ENCODE peak calls at places on chromosomes 1 and 21, in seven cellular contexts. One of them, this sample, is unnamed.

GRCh38 chr21:42513151-42513984 is at the start of gene SLC37A1:
- DNase-seq in trophoblast cell: no peak
- DNase-seq in H9: peak
- DNase-seq in neuronal stem cell: no peak
- DNase-seq in H1: peak
- DNase-seq in mesenchymal stem cell: no peak
- DNase-seq in IMR-90: no peak
- DNase-seq in this sample: no peak

GRCh38 chr1:58779059-58779754 is 4.6 kb downstream of the JUN start:
- DNase-seq in H9: no peak
- DNase-seq in mesenchymal stem cell: peak
- DNase-seq in IMR-90: peak
- DNase-seq in H1: no peak
- DNase-seq in neuronal stem cell: no peak
- DNase-seq in trophoblast cell: no peak
- DNase-seq in this sample: no peak

GRCh38 chr1:23639460-23639859 is 52.1 kb upstream of the RPL11 start:
- DNase-seq in neuronal stem cell: no peak
- DNase-seq in mesenchymal stem cell: no peak
- DNase-seq in H1: no peak
- DNase-seq in trophoblast cell: no peak
- DNase-seq in IMR-90: no peak
- DNase-seq in H9: no peak
- DNase-seq in this sample: no peak

GRCh38 chr1:220267630-220268029 is 4.6 kb downstream of the RAB3GAP2 start:
- DNase-seq in H1: no peak
- DNase-seq in IMR-90: no peak
- DNase-seq in mesenchymal stem cell: no peak
- DNase-seq in trophoblast cell: no peak
- DNase-seq in neuronal stem cell: no peak
- DNase-seq in H9: no peak
- DNase-seq in this sample: no peak

GRCh38 chr1:166017395-166017794 is 149.4 kb downstream of the FAM78B start:
- DNase-seq in H9: peak
- DNase-seq in trophoblast cell: no peak
- DNase-seq in H1: peak
- DNase-seq in IMR-90: no peak
- DNase-seq in mesenchymal stem cell: no peak
- DNase-seq in neuronal stem cell: peak
- DNase-seq in this sample: peak

GRCh38 chr1:36609241-36610027 is 126.7 kb upstream of the CSF3R start:
- DNase-seq in neuronal stem cell: peak
- DNase-seq in H1: peak
- DNase-seq in trophoblast cell: peak
- DNase-seq in mesenchymal stem cell: peak
- DNase-seq in H9: peak
- DNase-seq in IMR-90: peak
- DNase-seq in this sample: peak

GRCh38 chr1:31725134-31725533 is 21.3 kb upstream of the COL16A1 start:
- DNase-seq in IMR-90: no peak
- DNase-seq in H9: no peak
- DNase-seq in neuronal stem cell: no peak
- DNase-seq in trophoblast cell: no peak
- DNase-seq in mesenchymal stem cell: no peak
- DNase-seq in H1: no peak
- DNase-seq in this sample: peak

GRCh38 chr1:108082006-108082405 is 117.0 kb upstream of the VAV3 start:
- DNase-seq in H9: no peak
- DNase-seq in trophoblast cell: no peak
- DNase-seq in H1: no peak
- DNase-seq in mesenchymal stem cell: no peak
- DNase-seq in IMR-90: no peak
- DNase-seq in neuronal stem cell: no peak
- DNase-seq in this sample: peak

GRCh38 chr1:23177438-23178380 is 9.1 kb upstream of the LUZP1 start:
- DNase-seq in neuronal stem cell: peak
- DNase-seq in trophoblast cell: peak
- DNase-seq in mesenchymal stem cell: peak
- DNase-seq in H9: peak
- DNase-seq in H1: peak
- DNase-seq in IMR-90: peak
- DNase-seq in this sample: peak

GRCh38 chr21:32008714-32009113 is 135.9 kb downstream of the HUNK start:
- DNase-seq in H1: no peak
- DNase-seq in neuronal stem cell: no peak
- DNase-seq in H9: no peak
- DNase-seq in IMR-90: no peak
- DNase-seq in trophoblast cell: no peak
- DNase-seq in mesenchymal stem cell: no peak
- DNase-seq in this sample: no peak
- H2BK5ac ChIP-seq in H1: no peak
- H2BK5ac ChIP-seq in neuronal stem cell: no peak
- H2BK5ac ChIP-seq in H9: no peak
- H2BK5ac ChIP-seq in IMR-90: no peak
- H2BK5ac ChIP-seq in trophoblast cell: no peak
- H2BK5ac ChIP-seq in mesenchymal stem cell: no peak
- H2BK5ac ChIP-seq in this sample: no peak

DNA sequence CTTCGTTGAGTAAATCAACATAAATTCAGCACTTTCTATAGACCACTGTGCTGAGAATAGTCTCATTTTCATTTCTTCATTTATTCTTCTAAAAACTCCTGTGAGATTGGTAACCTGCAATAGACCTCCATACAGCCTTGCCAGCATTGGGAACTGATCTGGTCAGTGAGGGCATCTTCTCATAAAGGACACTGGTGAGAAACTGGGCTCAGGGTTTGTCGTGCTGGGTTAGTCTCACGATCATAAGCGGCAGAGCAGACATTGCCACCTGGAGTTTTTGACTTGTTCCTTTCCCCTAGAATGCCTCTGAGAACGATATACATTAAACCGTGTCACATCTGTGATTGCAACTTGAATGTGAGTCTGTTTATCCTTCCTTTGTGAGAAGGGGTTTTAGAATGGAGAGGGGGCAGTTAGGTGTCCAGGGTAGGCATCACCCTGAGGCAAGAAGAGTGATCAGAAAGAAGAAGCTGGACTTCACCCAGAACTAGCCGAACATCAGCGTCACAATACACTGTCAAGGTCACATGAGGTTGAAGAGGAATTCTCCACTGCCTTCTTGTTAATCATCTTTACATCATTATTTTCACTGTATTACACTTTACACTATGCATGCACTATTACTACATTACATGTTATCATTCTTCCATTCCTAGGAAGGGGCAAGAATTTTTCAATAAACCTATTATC is 1.4 kb upstream of the TTLL7 start:
- DNase-seq in neuronal stem cell: no peak
- DNase-seq in IMR-90: no peak
- DNase-seq in H9: no peak
- DNase-seq in H1: no peak
- DNase-seq in mesenchymal stem cell: no peak
- DNase-seq in trophoblast cell: no peak
- DNase-seq in this sample: no peak
- H2BK5ac ChIP-seq in neuronal stem cell: no peak
- H2BK5ac ChIP-seq in IMR-90: no peak
- H2BK5ac ChIP-seq in H9: no peak
- H2BK5ac ChIP-seq in H1: no peak
- H2BK5ac ChIP-seq in mesenchymal stem cell: no peak
- H2BK5ac ChIP-seq in trophoblast cell: no peak
- H2BK5ac ChIP-seq in this sample: no peak

GRCh38 chr1:93235261-93235660 is 54.7 kb downstream of the CCDC18 start:
- DNase-seq in neuronal stem cell: no peak
- DNase-seq in H9: no peak
- DNase-seq in mesenchymal stem cell: no peak
- DNase-seq in IMR-90: no peak
- DNase-seq in H1: no peak
- DNase-seq in trophoblast cell: peak
- DNase-seq in this sample: no peak
- H2BK5ac ChIP-seq in neuronal stem cell: no peak
- H2BK5ac ChIP-seq in H9: no peak
- H2BK5ac ChIP-seq in mesenchymal stem cell: no peak
- H2BK5ac ChIP-seq in IMR-90: no peak
- H2BK5ac ChIP-seq in H1: no peak
- H2BK5ac ChIP-seq in trophoblast cell: no peak
- H2BK5ac ChIP-seq in this sample: no peak

DNA sequence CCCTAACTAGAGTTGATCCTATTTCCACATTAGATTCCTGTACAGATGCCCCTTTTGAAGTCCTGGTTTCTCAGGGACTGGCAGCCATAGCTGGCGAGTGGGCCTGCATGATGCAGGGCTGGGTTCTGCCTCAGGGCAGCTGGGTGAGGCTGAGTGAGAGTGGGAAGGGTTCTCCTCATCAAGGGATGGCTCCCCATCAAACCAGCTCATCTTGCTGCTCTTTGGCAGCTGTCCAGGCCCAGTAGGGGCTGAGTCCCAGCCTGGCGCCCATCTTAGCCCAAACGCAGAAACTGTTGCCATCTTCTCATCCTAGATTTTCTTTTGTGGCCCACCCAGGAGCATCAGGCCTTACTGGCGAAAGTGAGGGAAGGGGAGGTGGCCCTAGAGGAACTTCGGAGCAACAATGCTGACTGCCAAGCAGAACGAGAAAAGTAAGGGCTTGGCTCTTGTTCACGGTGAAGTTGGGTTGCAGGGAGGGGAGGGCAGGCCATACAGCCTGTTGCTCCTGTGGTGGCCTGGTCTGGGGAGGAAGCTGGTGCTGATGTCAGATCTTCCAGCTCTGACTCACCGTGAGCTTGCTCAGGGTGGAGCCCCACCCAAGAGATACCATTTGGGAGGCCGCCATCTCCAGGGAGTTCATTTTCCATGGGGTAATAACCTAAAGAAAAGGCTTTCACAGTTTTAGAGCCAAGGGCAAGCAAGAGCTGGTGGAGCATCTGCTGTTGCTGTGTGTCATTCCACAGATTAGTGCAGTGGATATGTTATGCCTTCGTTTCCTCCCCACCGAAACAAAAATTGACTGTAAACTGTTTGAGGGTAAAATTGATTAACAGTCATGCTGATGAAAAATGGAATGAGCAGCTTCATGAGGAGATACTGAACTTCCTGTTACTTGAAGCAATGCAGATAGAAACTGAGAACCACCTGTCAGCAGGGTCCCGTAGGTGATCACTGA is 34.7 kb downstream of the TUFT1 start:
- DNase-seq in trophoblast cell: no peak
- DNase-seq in IMR-90: peak
- DNase-seq in neuronal stem cell: no peak
- DNase-seq in mesenchymal stem cell: peak
- DNase-seq in H9: no peak
- DNase-seq in H1: no peak
- DNase-seq in this sample: no peak
- H2BK5ac ChIP-seq in trophoblast cell: no peak
- H2BK5ac ChIP-seq in IMR-90: peak
- H2BK5ac ChIP-seq in neuronal stem cell: no peak
- H2BK5ac ChIP-seq in mesenchymal stem cell: no peak
- H2BK5ac ChIP-seq in H9: no peak
- H2BK5ac ChIP-seq in H1: no peak
- H2BK5ac ChIP-seq in this sample: no peak

GRCh38 chr1:119737040-119737682 is 25.4 kb downstream of the PHGDH start:
- DNase-seq in neuronal stem cell: no peak
- DNase-seq in IMR-90: no peak
- DNase-seq in trophoblast cell: no peak
- DNase-seq in H1: no peak
- DNase-seq in H9: no peak
- DNase-seq in mesenchymal stem cell: no peak
- DNase-seq in this sample: no peak

GRCh38 chr1:119740261-119740660 is 28.4 kb downstream of the HMGCS2 start:
- DNase-seq in mesenchymal stem cell: no peak
- DNase-seq in trophoblast cell: no peak
- DNase-seq in H9: no peak
- DNase-seq in H1: no peak
- DNase-seq in IMR-90: no peak
- DNase-seq in neuronal stem cell: no peak
- DNase-seq in this sample: no peak

GRCh38 chr1:119740886-119741780 is 27.6 kb downstream of the HMGCS2 start:
- DNase-seq in trophoblast cell: no peak
- DNase-seq in IMR-90: no peak
- DNase-seq in H1: no peak
- DNase-seq in H9: no peak
- DNase-seq in mesenchymal stem cell: no peak
- DNase-seq in neuronal stem cell: no peak
- DNase-seq in this sample: no peak

GRCh38 chr1:119738100-119738720 is 26.5 kb downstream of the PHGDH start:
- DNase-seq in H1: no peak
- DNase-seq in trophoblast cell: no peak
- DNase-seq in neuronal stem cell: no peak
- DNase-seq in IMR-90: no peak
- DNase-seq in mesenchymal stem cell: no peak
- DNase-seq in H9: no peak
- DNase-seq in this sample: no peak

GRCh38 chr1:119739150-119739549 is 27.4 kb downstream of the PHGDH start:
- DNase-seq in trophoblast cell: no peak
- DNase-seq in mesenchymal stem cell: no peak
- DNase-seq in neuronal stem cell: no peak
- DNase-seq in H1: no peak
- DNase-seq in IMR-90: no peak
- DNase-seq in H9: no peak
- DNase-seq in this sample: no peak
- H2BK5ac ChIP-seq in trophoblast cell: no peak
- H2BK5ac ChIP-seq in mesenchymal stem cell: no peak
- H2BK5ac ChIP-seq in neuronal stem cell: no peak
- H2BK5ac ChIP-seq in H1: no peak
- H2BK5ac ChIP-seq in IMR-90: no peak
- H2BK5ac ChIP-seq in H9: no peak
- H2BK5ac ChIP-seq in this sample: no peak

DNA sequence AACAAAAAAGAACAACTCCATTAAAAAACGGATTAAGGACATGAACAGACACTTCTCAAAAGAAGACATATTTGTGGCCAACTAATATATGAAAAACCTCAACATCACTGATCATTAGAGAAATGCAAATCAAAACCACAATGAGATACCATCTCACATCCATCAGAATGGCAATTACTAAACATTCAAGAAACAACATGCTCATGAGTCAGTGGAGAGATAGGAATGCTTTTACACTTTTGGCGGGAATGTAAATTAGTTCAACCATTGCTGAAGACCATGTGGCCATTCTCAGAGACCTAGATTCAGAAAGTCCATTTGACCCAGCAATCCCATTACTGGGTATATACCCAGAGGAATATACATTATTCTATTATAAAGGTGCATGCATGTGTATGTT is 1442.6 kb upstream of the B3GALT2 start:
- DNase-seq in neuronal stem cell: no peak
- DNase-seq in H1: no peak
- DNase-seq in mesenchymal stem cell: no peak
- DNase-seq in IMR-90: no peak
- DNase-seq in H9: no peak
- DNase-seq in trophoblast cell: no peak
- DNase-seq in this sample: peak
- H2BK5ac ChIP-seq in neuronal stem cell: no peak
- H2BK5ac ChIP-seq in H1: no peak
- H2BK5ac ChIP-seq in mesenchymal stem cell: no peak
- H2BK5ac ChIP-seq in IMR-90: no peak
- H2BK5ac ChIP-seq in H9: no peak
- H2BK5ac ChIP-seq in trophoblast cell: no peak
- H2BK5ac ChIP-seq in this sample: no peak

DNA sequence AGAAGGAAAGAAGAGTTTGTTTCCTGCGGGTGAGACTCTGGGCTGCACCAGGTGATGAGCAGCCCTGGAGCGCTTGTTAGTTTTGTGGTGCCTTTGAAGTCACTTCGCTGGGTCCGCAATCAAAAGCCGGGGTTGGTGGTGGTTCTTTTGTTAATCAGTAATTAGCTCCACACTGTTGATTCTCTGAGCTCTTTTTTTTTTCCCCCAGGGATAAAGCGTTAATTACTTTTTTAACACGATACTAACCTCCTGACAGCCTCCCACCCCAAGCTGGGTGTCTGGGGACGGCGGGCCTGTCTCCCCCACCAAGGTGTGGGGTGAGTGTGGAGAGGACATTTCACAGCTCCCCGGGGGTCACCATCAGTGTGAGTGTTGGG is 56.6 kb downstream of the AGPAT3 start:
- DNase-seq in H1: no peak
- DNase-seq in H9: no peak
- DNase-seq in IMR-90: no peak
- DNase-seq in neuronal stem cell: no peak
- DNase-seq in mesenchymal stem cell: no peak
- DNase-seq in trophoblast cell: no peak
- DNase-seq in this sample: no peak
- H2BK5ac ChIP-seq in H1: no peak
- H2BK5ac ChIP-seq in H9: no peak
- H2BK5ac ChIP-seq in IMR-90: no peak
- H2BK5ac ChIP-seq in neuronal stem cell: no peak
- H2BK5ac ChIP-seq in mesenchymal stem cell: no peak
- H2BK5ac ChIP-seq in trophoblast cell: no peak
- H2BK5ac ChIP-seq in this sample: no peak